ENCODE peak calls at places on chromosomes 11 and 22, in eight cellular contexts. One of them, this sample, is unnamed.
A peak's percentile ranks its signal among the peaks of the same experiment; 100 is the strongest.

GRCh38 chr11:32172771-32173170 is 81.9 kb downstream of the RCN1 start:
- DNase-seq in cardiac fibroblast: peak; percentile 30
- DNase-seq in body of pancreas: no peak
- DNase-seq in psoas muscle: no peak
- DNase-seq in fibroblast of mammary gland: no peak
- DNase-seq in HCT116: no peak
- DNase-seq in ovary: no peak
- DNase-seq in AG04450: no peak
- DNase-seq in this sample: no peak

GRCh38 chr22:17085277-17086091 is 684 bp downstream of the IL17RA start:
- DNase-seq in body of pancreas: peak; percentile 43
- DNase-seq in cardiac fibroblast: no peak
- DNase-seq in fibroblast of mammary gland: no peak
- DNase-seq in HCT116: no peak
- DNase-seq in AG04450: no peak
- DNase-seq in psoas muscle: peak; percentile 66
- DNase-seq in ovary: peak; percentile 33
- DNase-seq in this sample: peak; percentile 37

GRCh38 chr11:125457814-125458343 is 38.2 kb downstream of the FEZ1 start:
- DNase-seq in cardiac fibroblast: peak; percentile 77
- DNase-seq in psoas muscle: peak; percentile 55
- DNase-seq in fibroblast of mammary gland: peak; percentile 58
- DNase-seq in ovary: no peak
- DNase-seq in AG04450: peak; percentile 30
- DNase-seq in HCT116: no peak
- DNase-seq in body of pancreas: peak; percentile 13
- DNase-seq in this sample: no peak

GRCh38 chr11:128942272-128942612 is 429 bp downstream of the TP53AIP1 start:
- DNase-seq in fibroblast of mammary gland: no peak
- DNase-seq in body of pancreas: no peak
- DNase-seq in cardiac fibroblast: no peak
- DNase-seq in ovary: no peak
- DNase-seq in HCT116: no peak
- DNase-seq in AG04450: no peak
- DNase-seq in psoas muscle: no peak
- DNase-seq in this sample: no peak

GRCh38 chr11:19474954-19475811 is 234.4 kb upstream of the E2F8 start:
- DNase-seq in HCT116: no peak
- DNase-seq in cardiac fibroblast: no peak
- DNase-seq in body of pancreas: no peak
- DNase-seq in psoas muscle: no peak
- DNase-seq in AG04450: no peak
- DNase-seq in fibroblast of mammary gland: no peak
- DNase-seq in ovary: no peak
- DNase-seq in this sample: no peak

GRCh38 chr11:1507381-1508140 is 21.0 kb upstream of the MOB2 start:
- DNase-seq in cardiac fibroblast: no peak
- DNase-seq in AG04450: no peak
- DNase-seq in ovary: no peak
- DNase-seq in fibroblast of mammary gland: no peak
- DNase-seq in psoas muscle: no peak
- DNase-seq in HCT116: no peak
- DNase-seq in body of pancreas: no peak
- DNase-seq in this sample: no peak

GRCh38 chr22:36329217-36330078 is 58.3 kb downstream of the MYH9 start:
- DNase-seq in cardiac fibroblast: peak; percentile 98
- DNase-seq in body of pancreas: peak; percentile 56
- DNase-seq in fibroblast of mammary gland: peak; percentile 79
- DNase-seq in HCT116: peak; percentile 52
- DNase-seq in AG04450: peak; percentile 94
- DNase-seq in psoas muscle: no peak
- DNase-seq in ovary: peak; percentile 52
- DNase-seq in this sample: peak; percentile 98

GRCh38 chr22:45208993-45209838 is 31.5 kb downstream of the KIAA0930 start:
- DNase-seq in cardiac fibroblast: peak; percentile 77
- DNase-seq in psoas muscle: no peak
- DNase-seq in body of pancreas: no peak
- DNase-seq in fibroblast of mammary gland: peak; percentile 93
- DNase-seq in AG04450: peak; percentile 66
- DNase-seq in HCT116: no peak
- DNase-seq in ovary: no peak
- DNase-seq in this sample: peak; percentile 64

GRCh38 chr11:74685905-74686304 is 45.3 kb downstream of the CHRDL2 start:
- DNase-seq in psoas muscle: no peak
- DNase-seq in ovary: no peak
- DNase-seq in AG04450: no peak
- DNase-seq in HCT116: no peak
- DNase-seq in fibroblast of mammary gland: no peak
- DNase-seq in body of pancreas: no peak
- DNase-seq in cardiac fibroblast: no peak
- DNase-seq in this sample: no peak

GRCh38 chr11:100827934-100828661 is 141.0 kb downstream of the ARHGAP42 start:
- DNase-seq in cardiac fibroblast: peak; percentile 68
- DNase-seq in HCT116: peak; percentile 48
- DNase-seq in psoas muscle: no peak
- DNase-seq in body of pancreas: peak; percentile 18
- DNase-seq in fibroblast of mammary gland: peak; percentile 79
- DNase-seq in AG04450: peak; percentile 51
- DNase-seq in ovary: no peak
- DNase-seq in this sample: peak; percentile 34

GRCh38 chr11:16933756-16934603 is 80.2 kb downstream of the PLEKHA7 start:
- DNase-seq in fibroblast of mammary gland: no peak
- DNase-seq in psoas muscle: no peak
- DNase-seq in body of pancreas: peak; percentile 20
- DNase-seq in AG04450: no peak
- DNase-seq in ovary: peak; percentile 56
- DNase-seq in cardiac fibroblast: peak; percentile 46
- DNase-seq in HCT116: no peak
- DNase-seq in this sample: no peak

GRCh38 chr11:65290448-65291165 is 24.1 kb upstream of the CDC42EP2 start:
- DNase-seq in AG04450: peak; percentile 99
- DNase-seq in psoas muscle: peak; percentile 93
- DNase-seq in fibroblast of mammary gland: peak; percentile 100
- DNase-seq in cardiac fibroblast: peak; percentile 100
- DNase-seq in ovary: peak; percentile 95
- DNase-seq in HCT116: no peak
- DNase-seq in body of pancreas: peak; percentile 84
- DNase-seq in this sample: peak; percentile 95

GRCh38 chr11:105821366-105821765 is 200.7 kb downstream of the MSANTD4 start:
- DNase-seq in fibroblast of mammary gland: no peak
- DNase-seq in body of pancreas: no peak
- DNase-seq in ovary: no peak
- DNase-seq in psoas muscle: no peak
- DNase-seq in AG04450: no peak
- DNase-seq in cardiac fibroblast: no peak
- DNase-seq in HCT116: no peak
- DNase-seq in this sample: no peak

GRCh38 chr11:66835762-66836405 is 7.4 kb upstream of the RCE1 start:
- DNase-seq in psoas muscle: no peak
- DNase-seq in AG04450: no peak
- DNase-seq in cardiac fibroblast: peak; percentile 76
- DNase-seq in fibroblast of mammary gland: peak; percentile 80
- DNase-seq in ovary: no peak
- DNase-seq in HCT116: no peak
- DNase-seq in body of pancreas: no peak
- DNase-seq in this sample: no peak

GRCh38 chr11:60767388-60767811 is 10.7 kb downstream of the MS4A15 start:
- DNase-seq in HCT116: peak; percentile 12
- DNase-seq in AG04450: no peak
- DNase-seq in cardiac fibroblast: no peak
- DNase-seq in body of pancreas: no peak
- DNase-seq in fibroblast of mammary gland: no peak
- DNase-seq in psoas muscle: no peak
- DNase-seq in ovary: no peak
- DNase-seq in this sample: no peak

GRCh38 chr11:10770626-10771254 is 19.7 kb downstream of the CTR9 start:
- DNase-seq in psoas muscle: peak; percentile 41
- DNase-seq in ovary: no peak
- DNase-seq in AG04450: no peak
- DNase-seq in HCT116: peak; percentile 29
- DNase-seq in fibroblast of mammary gland: peak; percentile 69
- DNase-seq in cardiac fibroblast: peak; percentile 66
- DNase-seq in body of pancreas: peak; percentile 59
- DNase-seq in this sample: peak; percentile 58

GRCh38 chr11:32829680-32830412 is at the start of gene PRRG4:
- DNase-seq in body of pancreas: peak; percentile 75
- DNase-seq in psoas muscle: peak; percentile 44
- DNase-seq in ovary: no peak
- DNase-seq in AG04450: no peak
- DNase-seq in cardiac fibroblast: peak; percentile 37
- DNase-seq in fibroblast of mammary gland: peak; percentile 24
- DNase-seq in HCT116: no peak
- DNase-seq in this sample: peak; percentile 77

DNA sequence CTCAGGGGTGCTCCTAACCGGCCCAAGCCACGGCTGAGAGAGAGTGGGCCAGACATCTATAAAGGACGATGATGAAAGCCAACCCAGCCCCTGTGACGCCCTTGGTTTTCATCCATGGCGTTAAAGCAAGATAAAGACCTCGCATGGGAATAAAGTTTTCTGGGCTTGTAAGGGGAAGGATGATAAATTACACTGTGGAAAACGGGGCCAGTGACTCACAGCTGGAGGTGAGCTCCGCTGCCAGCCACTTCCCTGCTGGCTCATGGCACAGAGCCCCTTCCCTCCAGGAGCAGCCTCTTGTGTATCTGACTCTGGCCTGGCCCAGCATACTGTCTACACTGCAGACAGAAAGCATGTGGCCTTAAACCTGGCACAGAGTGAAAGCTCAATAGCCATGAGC is 503.2 kb upstream of the B3GAT1 start:
- DNase-seq in AG04450: no peak
- DNase-seq in fibroblast of mammary gland: no peak
- DNase-seq in cardiac fibroblast: no peak
- DNase-seq in HCT116: no peak
- DNase-seq in psoas muscle: peak; percentile 54
- DNase-seq in ovary: no peak
- DNase-seq in body of pancreas: no peak
- DNase-seq in this sample: peak; percentile 8
- TF ChIP-seq CTCF in AG04450: no peak
- TF ChIP-seq CTCF in fibroblast of mammary gland: no peak
- TF ChIP-seq CTCF in cardiac fibroblast: no peak
- TF ChIP-seq CTCF in HCT116: no peak
- TF ChIP-seq CTCF in psoas muscle: no peak
- TF ChIP-seq CTCF in ovary: no peak
- TF ChIP-seq CTCF in body of pancreas: no peak
- TF ChIP-seq CTCF in this sample: no peak

GRCh38 chr22:38861927-38862326 is 10.1 kb downstream of the CBX6 start:
- DNase-seq in AG04450: no peak
- DNase-seq in body of pancreas: no peak
- DNase-seq in cardiac fibroblast: no peak
- DNase-seq in HCT116: no peak
- DNase-seq in psoas muscle: no peak
- DNase-seq in ovary: no peak
- DNase-seq in fibroblast of mammary gland: no peak
- DNase-seq in this sample: no peak

GRCh38 chr22:38860291-38861169 is 11.5 kb downstream of the CBX6 start:
- DNase-seq in HCT116: no peak
- DNase-seq in fibroblast of mammary gland: no peak
- DNase-seq in AG04450: no peak
- DNase-seq in body of pancreas: no peak
- DNase-seq in ovary: no peak
- DNase-seq in psoas muscle: no peak
- DNase-seq in cardiac fibroblast: no peak
- DNase-seq in this sample: no peak

GRCh38 chr22:38859581-38860290 is 12.3 kb downstream of the CBX6 start:
- DNase-seq in HCT116: no peak
- DNase-seq in fibroblast of mammary gland: no peak
- DNase-seq in body of pancreas: no peak
- DNase-seq in ovary: no peak
- DNase-seq in AG04450: no peak
- DNase-seq in cardiac fibroblast: no peak
- DNase-seq in psoas muscle: no peak
- DNase-seq in this sample: no peak

GRCh38 chr22:38862375-38863329 is 9.4 kb downstream of the CBX6 start:
- DNase-seq in fibroblast of mammary gland: peak; percentile 37
- DNase-seq in psoas muscle: peak; percentile 59
- DNase-seq in body of pancreas: no peak
- DNase-seq in AG04450: no peak
- DNase-seq in ovary: peak; percentile 86
- DNase-seq in HCT116: no peak
- DNase-seq in cardiac fibroblast: no peak
- DNase-seq in this sample: no peak

GRCh38 chr22:38861170-38861874 is 10.7 kb downstream of the CBX6 start:
- DNase-seq in cardiac fibroblast: no peak
- DNase-seq in fibroblast of mammary gland: peak; percentile 25
- DNase-seq in body of pancreas: no peak
- DNase-seq in AG04450: no peak
- DNase-seq in ovary: no peak
- DNase-seq in HCT116: no peak
- DNase-seq in psoas muscle: no peak
- DNase-seq in this sample: no peak
- TF ChIP-seq CTCF in cardiac fibroblast: peak; percentile 44
- TF ChIP-seq CTCF in fibroblast of mammary gland: peak; percentile 31
- TF ChIP-seq CTCF in body of pancreas: no peak
- TF ChIP-seq CTCF in AG04450: peak; percentile 46
- TF ChIP-seq CTCF in ovary: peak; percentile 10
- TF ChIP-seq CTCF in HCT116: peak; percentile 25
- TF ChIP-seq CTCF in psoas muscle: no peak
- TF ChIP-seq CTCF in this sample: no peak

GRCh38 chr11:44774131-44774530 is 47.4 kb downstream of the TSPAN18 start:
- DNase-seq in fibroblast of mammary gland: no peak
- DNase-seq in ovary: no peak
- DNase-seq in body of pancreas: no peak
- DNase-seq in cardiac fibroblast: peak; percentile 9
- DNase-seq in psoas muscle: peak; percentile 51
- DNase-seq in AG04450: no peak
- DNase-seq in HCT116: no peak
- DNase-seq in this sample: no peak

GRCh38 chr11:44776840-44777536 is 50.2 kb downstream of the TSPAN18 start:
- DNase-seq in fibroblast of mammary gland: no peak
- DNase-seq in ovary: no peak
- DNase-seq in cardiac fibroblast: no peak
- DNase-seq in AG04450: no peak
- DNase-seq in psoas muscle: no peak
- DNase-seq in HCT116: no peak
- DNase-seq in body of pancreas: no peak
- DNase-seq in this sample: no peak

GRCh38 chr11:44774736-44775135 is 48.0 kb downstream of the TSPAN18 start:
- DNase-seq in AG04450: no peak
- DNase-seq in cardiac fibroblast: no peak
- DNase-seq in fibroblast of mammary gland: no peak
- DNase-seq in ovary: no peak
- DNase-seq in body of pancreas: no peak
- DNase-seq in HCT116: no peak
- DNase-seq in psoas muscle: no peak
- DNase-seq in this sample: no peak

GRCh38 chr11:44777537-44778199 is 50.9 kb downstream of the TSPAN18 start:
- DNase-seq in HCT116: no peak
- DNase-seq in ovary: no peak
- DNase-seq in AG04450: no peak
- DNase-seq in psoas muscle: no peak
- DNase-seq in body of pancreas: no peak
- DNase-seq in cardiac fibroblast: no peak
- DNase-seq in fibroblast of mammary gland: no peak
- DNase-seq in this sample: no peak

GRCh38 chr11:44775366-44776356 is 48.9 kb downstream of the TSPAN18 start:
- DNase-seq in AG04450: no peak
- DNase-seq in body of pancreas: peak; percentile 54
- DNase-seq in psoas muscle: peak; percentile 48
- DNase-seq in cardiac fibroblast: peak; percentile 47
- DNase-seq in fibroblast of mammary gland: peak; percentile 47
- DNase-seq in HCT116: peak; percentile 69
- DNase-seq in ovary: no peak
- DNase-seq in this sample: peak; percentile 74
- TF ChIP-seq CTCF in AG04450: peak; percentile 66
- TF ChIP-seq CTCF in body of pancreas: peak; percentile 68
- TF ChIP-seq CTCF in psoas muscle: peak; percentile 62
- TF ChIP-seq CTCF in cardiac fibroblast: peak; percentile 79
- TF ChIP-seq CTCF in fibroblast of mammary gland: peak; percentile 71
- TF ChIP-seq CTCF in HCT116: peak; percentile 88
- TF ChIP-seq CTCF in ovary: no peak
- TF ChIP-seq CTCF in this sample: peak; percentile 70

GRCh38 chr11:12813371-12814225 is 139.4 kb downstream of the TEAD1 start:
- DNase-seq in AG04450: peak; percentile 69
- DNase-seq in fibroblast of mammary gland: peak; percentile 89
- DNase-seq in psoas muscle: no peak
- DNase-seq in cardiac fibroblast: peak; percentile 88
- DNase-seq in ovary: peak; percentile 83
- DNase-seq in body of pancreas: no peak
- DNase-seq in HCT116: no peak
- DNase-seq in this sample: peak; percentile 75
- TF ChIP-seq CTCF in AG04450: no peak
- TF ChIP-seq CTCF in fibroblast of mammary gland: no peak
- TF ChIP-seq CTCF in psoas muscle: no peak
- TF ChIP-seq CTCF in cardiac fibroblast: no peak
- TF ChIP-seq CTCF in ovary: peak; percentile 8
- TF ChIP-seq CTCF in body of pancreas: no peak
- TF ChIP-seq CTCF in HCT116: peak; percentile 27
- TF ChIP-seq CTCF in this sample: peak; percentile 23

This sample was measured in MCF 10A.